ENCODE peak calls at places on chromosomes 1 and 21, in five cellular contexts. One of them, this sample, is unnamed. For H3K36me3, the result is how much of the 10 kb centered on the place peaks cover.

GRCh38 chr1:32948905-32949304 is 15.7 kb downstream of the RNF19B start:
- DNase-seq in CD8-positive, alpha-beta memory T cell: no peak
- DNase-seq in heart left ventricle: no peak
- DNase-seq in small intestine: peak
- DNase-seq in esophagus squamous epithelium: no peak
- DNase-seq in this sample: no peak

GRCh38 chr1:203564024-203564423 is 62.6 kb upstream of the ATP2B4 start:
- DNase-seq in CD8-positive, alpha-beta memory T cell: no peak
- DNase-seq in heart left ventricle: no peak
- DNase-seq in small intestine: no peak
- DNase-seq in esophagus squamous epithelium: no peak
- DNase-seq in this sample: peak

GRCh38 chr1:202671388-202671787 is 38.9 kb downstream of the SYT2 start:
- DNase-seq in CD8-positive, alpha-beta memory T cell: no peak
- DNase-seq in heart left ventricle: no peak
- DNase-seq in small intestine: peak
- DNase-seq in esophagus squamous epithelium: no peak
- DNase-seq in this sample: no peak

GRCh38 chr1:173266845-173267244 is 59.7 kb upstream of the TNFSF4 start:
- DNase-seq in CD8-positive, alpha-beta memory T cell: no peak
- DNase-seq in heart left ventricle: no peak
- DNase-seq in small intestine: no peak
- DNase-seq in esophagus squamous epithelium: no peak
- DNase-seq in this sample: no peak

GRCh38 chr21:38175321-38175720 is 81.5 kb upstream of the KCNJ15 start:
- DNase-seq in CD8-positive, alpha-beta memory T cell: no peak
- DNase-seq in heart left ventricle: no peak
- DNase-seq in small intestine: no peak
- DNase-seq in esophagus squamous epithelium: no peak
- DNase-seq in this sample: no peak

GRCh38 chr21:36589352-36589971 is 109.5 kb upstream of the SIM2 start:
- DNase-seq in CD8-positive, alpha-beta memory T cell: no peak
- DNase-seq in heart left ventricle: no peak
- DNase-seq in small intestine: peak
- DNase-seq in esophagus squamous epithelium: no peak
- DNase-seq in this sample: peak

GRCh38 chr1:227318852-227319607 is 738 bp upstream of the CDC42BPA start:
- DNase-seq in CD8-positive, alpha-beta memory T cell: no peak
- DNase-seq in heart left ventricle: peak
- DNase-seq in small intestine: peak
- DNase-seq in esophagus squamous epithelium: no peak
- DNase-seq in this sample: peak

GRCh38 chr1:51423098-51423821 is 92.9 kb upstream of the TTC39A start:
- DNase-seq in CD8-positive, alpha-beta memory T cell: no peak
- DNase-seq in heart left ventricle: peak
- DNase-seq in small intestine: no peak
- DNase-seq in esophagus squamous epithelium: no peak
- DNase-seq in this sample: peak

GRCh38 chr1:161044535-161044907 is 1.3 kb downstream of the USF1 start:
- DNase-seq in CD8-positive, alpha-beta memory T cell: no peak
- DNase-seq in heart left ventricle: no peak
- DNase-seq in small intestine: no peak
- DNase-seq in esophagus squamous epithelium: no peak
- DNase-seq in this sample: no peak

GRCh38 chr1:39928809-39929587 is 25.9 kb upstream of the MFSD2A start:
- DNase-seq in CD8-positive, alpha-beta memory T cell: no peak
- DNase-seq in heart left ventricle: no peak
- DNase-seq in small intestine: peak
- DNase-seq in esophagus squamous epithelium: no peak
- DNase-seq in this sample: no peak

GRCh38 chr1:200090252-200091159 is 63.0 kb downstream of the NR5A2 start:
- DNase-seq in CD8-positive, alpha-beta memory T cell: no peak
- DNase-seq in heart left ventricle: no peak
- DNase-seq in small intestine: no peak
- DNase-seq in esophagus squamous epithelium: no peak
- DNase-seq in this sample: peak

GRCh38 chr1:182389619-182390047 is 2.0 kb downstream of the GLUL start:
- DNase-seq in CD8-positive, alpha-beta memory T cell: no peak
- DNase-seq in heart left ventricle: peak
- DNase-seq in small intestine: peak
- DNase-seq in esophagus squamous epithelium: no peak
- DNase-seq in this sample: no peak

GRCh38 chr1:19066874-19067186 is 110.4 kb upstream of the IFFO2 start:
- DNase-seq in CD8-positive, alpha-beta memory T cell: no peak
- DNase-seq in heart left ventricle: no peak
- DNase-seq in small intestine: no peak
- DNase-seq in esophagus squamous epithelium: no peak
- DNase-seq in this sample: no peak

GRCh38 chr1:62712625-62713243 is 24.5 kb upstream of the DOCK7 start:
- DNase-seq in CD8-positive, alpha-beta memory T cell: no peak
- DNase-seq in heart left ventricle: no peak
- DNase-seq in small intestine: no peak
- DNase-seq in esophagus squamous epithelium: no peak
- DNase-seq in this sample: no peak

GRCh38 chr1:111213412-111213811 is 13.0 kb upstream of the DENND2D start:
- DNase-seq in CD8-positive, alpha-beta memory T cell: no peak
- DNase-seq in heart left ventricle: no peak
- DNase-seq in small intestine: peak
- DNase-seq in esophagus squamous epithelium: no peak
- DNase-seq in this sample: no peak

GRCh38 chr1:204264805-204265204 is 51.0 kb upstream of the GOLT1A start:
- DNase-seq in CD8-positive, alpha-beta memory T cell: no peak
- DNase-seq in heart left ventricle: no peak
- DNase-seq in small intestine: no peak
- DNase-seq in esophagus squamous epithelium: no peak
- DNase-seq in this sample: no peak

GRCh38 chr1:160420881-160421842 is 20.8 kb downstream of the VANGL2 start:
- DNase-seq in CD8-positive, alpha-beta memory T cell: no peak
- DNase-seq in heart left ventricle: no peak
- DNase-seq in small intestine: no peak
- DNase-seq in esophagus squamous epithelium: no peak
- DNase-seq in this sample: no peak

GRCh38 chr1:1989759-1990158 is 13.8 kb downstream of the CFAP74 start:
- DNase-seq in CD8-positive, alpha-beta memory T cell: no peak
- DNase-seq in heart left ventricle: peak
- DNase-seq in small intestine: no peak
- DNase-seq in esophagus squamous epithelium: no peak
- DNase-seq in this sample: no peak

GRCh38 chr1:7117599-7118281 is 332.5 kb downstream of the CAMTA1 start:
- DNase-seq in CD8-positive, alpha-beta memory T cell: no peak
- DNase-seq in heart left ventricle: no peak
- DNase-seq in small intestine: peak
- DNase-seq in esophagus squamous epithelium: no peak
- DNase-seq in this sample: peak

GRCh38 chr1:107415241-107415640 is 274.4 kb downstream of the NTNG1 start:
- DNase-seq in CD8-positive, alpha-beta memory T cell: no peak
- DNase-seq in heart left ventricle: no peak
- DNase-seq in small intestine: no peak
- DNase-seq in esophagus squamous epithelium: no peak
- DNase-seq in this sample: no peak

GRCh38 chr1:215672482-215672881 is 105.4 kb downstream of the KCTD3 start:
- DNase-seq in CD8-positive, alpha-beta memory T cell: no peak
- DNase-seq in heart left ventricle: no peak
- DNase-seq in small intestine: no peak
- DNase-seq in esophagus squamous epithelium: no peak
- DNase-seq in this sample: no peak

GRCh38 chr21:45923146-45923545 is 58.4 kb upstream of the COL6A1 start:
- DNase-seq in CD8-positive, alpha-beta memory T cell: peak
- DNase-seq in heart left ventricle: peak
- DNase-seq in small intestine: peak
- DNase-seq in esophagus squamous epithelium: no peak
- DNase-seq in this sample: peak

GRCh38 chr1:208108646-208109330 is 135.4 kb downstream of the PLXNA2 start:
- DNase-seq in CD8-positive, alpha-beta memory T cell: no peak
- DNase-seq in heart left ventricle: no peak
- DNase-seq in small intestine: no peak
- DNase-seq in esophagus squamous epithelium: no peak
- DNase-seq in this sample: no peak

GRCh38 chr1:245715291-245715701 is 560.5 kb downstream of the KIF26B start:
- DNase-seq in CD8-positive, alpha-beta memory T cell: no peak
- DNase-seq in heart left ventricle: no peak
- DNase-seq in small intestine: no peak
- DNase-seq in esophagus squamous epithelium: no peak
- DNase-seq in this sample: no peak

GRCh38 chr1:224759570-224760562 is 143.7 kb downstream of the CNIH3 start:
- DNase-seq in CD8-positive, alpha-beta memory T cell: no peak
- DNase-seq in heart left ventricle: no peak
- DNase-seq in small intestine: no peak
- DNase-seq in esophagus squamous epithelium: no peak
- DNase-seq in this sample: no peak

GRCh38 chr1:47776554-47777156 is 220.5 kb downstream of the TRABD2B start:
- DNase-seq in CD8-positive, alpha-beta memory T cell: no peak
- DNase-seq in heart left ventricle: no peak
- DNase-seq in small intestine: no peak
- DNase-seq in esophagus squamous epithelium: no peak
- DNase-seq in this sample: no peak

GRCh38 chr1:113893267-113893666 is 5.9 kb upstream of the BCL2L15 start:
- DNase-seq in CD8-positive, alpha-beta memory T cell: no peak
- DNase-seq in heart left ventricle: no peak
- DNase-seq in small intestine: peak
- DNase-seq in esophagus squamous epithelium: no peak
- DNase-seq in this sample: no peak

GRCh38 chr1:158328424-158328823 is 2.9 kb downstream of the CD1B start:
- DNase-seq in CD8-positive, alpha-beta memory T cell: no peak
- DNase-seq in heart left ventricle: no peak
- DNase-seq in small intestine: no peak
- DNase-seq in esophagus squamous epithelium: no peak
- DNase-seq in this sample: no peak

GRCh38 chr1:15557594-15557993 is 27.3 kb downstream of the AGMAT start:
- DNase-seq in CD8-positive, alpha-beta memory T cell: no peak
- DNase-seq in heart left ventricle: no peak
- DNase-seq in small intestine: no peak
- DNase-seq in esophagus squamous epithelium: no peak
- DNase-seq in this sample: no peak
- H3K36me3 ChIP-seq in CD8-positive, alpha-beta memory T cell: under half
- H3K36me3 ChIP-seq in heart left ventricle: half or more
- H3K36me3 ChIP-seq in small intestine: under half
- H3K36me3 ChIP-seq in esophagus squamous epithelium: under half
- H3K36me3 ChIP-seq in this sample: under half

GRCh38 chr1:28770601-28771165 is 33.9 kb downstream of the YTHDF2 start:
- DNase-seq in CD8-positive, alpha-beta memory T cell: no peak
- DNase-seq in heart left ventricle: no peak
- DNase-seq in small intestine: no peak
- DNase-seq in esophagus squamous epithelium: no peak
- DNase-seq in this sample: no peak
- H3K4me3 ChIP-seq in CD8-positive, alpha-beta memory T cell: no peak
- H3K4me3 ChIP-seq in heart left ventricle: no peak
- H3K4me3 ChIP-seq in small intestine: no peak
- H3K4me3 ChIP-seq in esophagus squamous epithelium: no peak
- H3K4me3 ChIP-seq in this sample: no peak

DNA sequence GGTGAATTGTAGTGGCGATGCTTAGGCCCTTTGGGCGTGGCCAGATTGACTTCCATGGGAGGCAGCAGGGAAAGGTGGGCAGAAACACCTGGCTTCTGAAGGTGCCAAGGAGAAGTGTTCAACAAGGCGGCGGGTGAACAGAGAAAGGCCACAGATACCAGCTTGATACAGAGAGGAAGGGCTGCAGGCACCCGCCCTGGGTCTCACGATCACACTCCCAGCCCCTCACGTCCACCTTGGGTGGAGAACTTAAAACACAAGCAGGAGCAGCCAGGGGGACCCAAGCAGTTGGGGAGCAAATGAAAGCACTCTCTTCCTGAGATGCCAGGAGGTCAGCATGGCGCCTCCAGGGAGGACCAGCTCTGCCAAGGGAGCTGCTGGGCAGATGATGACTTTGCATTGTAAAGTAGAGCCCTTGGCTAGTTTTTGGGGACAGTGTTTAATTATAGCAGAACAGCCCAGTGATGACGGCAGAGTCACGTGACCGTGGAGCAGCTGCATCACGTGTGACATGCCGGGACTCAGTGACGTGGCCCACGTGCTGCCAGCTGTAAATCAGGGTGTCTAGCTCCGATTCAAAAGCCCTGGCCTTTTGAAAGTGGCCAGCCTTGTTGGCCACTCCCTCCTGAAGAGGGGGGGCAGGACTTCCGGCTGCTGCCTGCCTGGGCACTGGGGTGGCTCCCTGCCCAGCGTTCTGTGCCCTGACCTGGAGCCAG is 19.0 kb downstream of the SLC37A1 start:
- DNase-seq in CD8-positive, alpha-beta memory T cell: no peak
- DNase-seq in heart left ventricle: peak
- DNase-seq in small intestine: peak
- DNase-seq in esophagus squamous epithelium: no peak
- DNase-seq in this sample: no peak
- H3K27ac ChIP-seq in CD8-positive, alpha-beta memory T cell: no peak
- H3K27ac ChIP-seq in heart left ventricle: peak
- H3K27ac ChIP-seq in small intestine: no peak
- H3K27ac ChIP-seq in esophagus squamous epithelium: no peak
- H3K27ac ChIP-seq in this sample: no peak

GRCh38 chr21:27536319-27536718 is 569.4 kb upstream of the ADAMTS5 start:
- DNase-seq in CD8-positive, alpha-beta memory T cell: no peak
- DNase-seq in heart left ventricle: no peak
- DNase-seq in small intestine: no peak
- DNase-seq in esophagus squamous epithelium: no peak
- DNase-seq in this sample: no peak

GRCh38 chr21:27534211-27534610 is 567.3 kb upstream of the ADAMTS5 start:
- DNase-seq in CD8-positive, alpha-beta memory T cell: no peak
- DNase-seq in heart left ventricle: no peak
- DNase-seq in small intestine: no peak
- DNase-seq in esophagus squamous epithelium: no peak
- DNase-seq in this sample: no peak

GRCh38 chr21:27532081-27532480 is 565.2 kb upstream of the ADAMTS5 start:
- DNase-seq in CD8-positive, alpha-beta memory T cell: no peak
- DNase-seq in heart left ventricle: no peak
- DNase-seq in small intestine: peak
- DNase-seq in esophagus squamous epithelium: no peak
- DNase-seq in this sample: peak

GRCh38 chr21:27535188-27535587 is 568.3 kb upstream of the ADAMTS5 start:
- DNase-seq in CD8-positive, alpha-beta memory T cell: no peak
- DNase-seq in heart left ventricle: no peak
- DNase-seq in small intestine: no peak
- DNase-seq in esophagus squamous epithelium: no peak
- DNase-seq in this sample: no peak
- H3K36me3 ChIP-seq in CD8-positive, alpha-beta memory T cell: under half
- H3K36me3 ChIP-seq in heart left ventricle: under half
- H3K36me3 ChIP-seq in small intestine: under half
- H3K36me3 ChIP-seq in esophagus squamous epithelium: under half
- H3K36me3 ChIP-seq in this sample: under half

GRCh38 chr1:176193023-176193422 is 14.1 kb downstream of the COP1 start:
- DNase-seq in CD8-positive, alpha-beta memory T cell: no peak
- DNase-seq in heart left ventricle: no peak
- DNase-seq in small intestine: no peak
- DNase-seq in esophagus squamous epithelium: no peak
- DNase-seq in this sample: no peak
- H3K4me3 ChIP-seq in CD8-positive, alpha-beta memory T cell: no peak
- H3K4me3 ChIP-seq in heart left ventricle: no peak
- H3K4me3 ChIP-seq in small intestine: no peak
- H3K4me3 ChIP-seq in esophagus squamous epithelium: no peak
- H3K4me3 ChIP-seq in this sample: no peak